ENCODE peak calls at places on chromosomes 1 and 21, in ten cellular contexts. I, R, Y, S, A, F, J, L, H and O are unnamed samples.

GRCh38 chr1:212457740-212458338 is 25.1 kb downstream of the NENF start:
- DNase-seq in I (peak; percentile 58), R (no peak), Y (no peak), S (no peak), A (no peak), F (peak; percentile 28), J (peak; percentile 69), L (peak; percentile 25), H (peak; percentile 70), O (peak; percentile 8)

GRCh38 chr1:175201061-175201508 is 8.5 kb upstream of the KIAA0040 start:
- DNase-seq in I (no peak), R (peak; percentile 47), Y (no peak), S (no peak), A (no peak), F (no peak), J (no peak), L (no peak), H (no peak), O (no peak)

GRCh38 chr1:170567214-170567613 is 35.2 kb downstream of the GORAB start:
- DNase-seq in I (no peak), R (no peak), Y (no peak), S (no peak), A (no peak), F (no peak), J (no peak), L (no peak), H (no peak), O (no peak)

GRCh38 chr1:55276671-55277376 is 61.7 kb upstream of the USP24 start:
- DNase-seq in I (no peak), R (no peak), Y (no peak), S (no peak), A (no peak), F (no peak), J (no peak), L (no peak), H (no peak), O (no peak)

GRCh38 chr21:14603202-14603601 is 57.1 kb upstream of the SAMSN1 start:
- DNase-seq in I (peak; percentile 4), R (peak; percentile 1), Y (peak; percentile 4), S (no peak), A (no peak), F (no peak), J (no peak), L (no peak), H (no peak), O (no peak)

GRCh38 chr1:225851810-225852209 is 30.4 kb downstream of the TMEM63A start:
- DNase-seq in I (no peak), R (no peak), Y (no peak), S (no peak), A (no peak), F (no peak), J (no peak), L (no peak), H (peak; percentile 67), O (no peak)

GRCh38 chr1:24435782-24436365 is 20.3 kb downstream of the NIPAL3 start:
- DNase-seq in I (no peak), R (no peak), Y (no peak), S (no peak), A (no peak), F (no peak), J (no peak), L (no peak), H (no peak), O (no peak)

GRCh38 chr1:244369256-244370057 is 82.3 kb downstream of the ADSS2 start:
- DNase-seq in I (no peak), R (no peak), Y (no peak), S (no peak), A (no peak), F (no peak), J (no peak), L (no peak), H (no peak), O (no peak)

GRCh38 chr21:41622831-41623548 is 115.0 kb upstream of the TMPRSS2 start:
- DNase-seq in I (no peak), R (no peak), Y (no peak), S (no peak), A (peak; percentile 68), F (no peak), J (no peak), L (no peak), H (no peak), O (no peak)

GRCh38 chr1:174217248-174217647 is 57.9 kb downstream of the RABGAP1L start:
- DNase-seq in I (no peak), R (no peak), Y (no peak), S (no peak), A (no peak), F (no peak), J (no peak), L (no peak), H (no peak), O (no peak)

GRCh38 chr1:232384172-232384571 is 245.8 kb downstream of the SIPA1L2 start:
- DNase-seq in I (no peak), R (no peak), Y (no peak), S (no peak), A (no peak), F (no peak), J (no peak), L (no peak), H (no peak), O (no peak)

GRCh38 chr1:240351690-240352089 is 260.0 kb downstream of the FMN2 start:
- DNase-seq in I (no peak), R (no peak), Y (no peak), S (no peak), A (no peak), F (no peak), J (no peak), L (no peak), H (no peak), O (no peak)

GRCh38 chr1:246836169-246836568 is 95.6 kb downstream of the AHCTF1 start:
- DNase-seq in I (no peak), R (no peak), Y (peak; percentile 5), S (no peak), A (no peak), F (no peak), J (no peak), L (no peak), H (no peak), O (no peak)

GRCh38 chr1:46642091-46642680 is 25.6 kb upstream of the MOB3C start:
- DNase-seq in I (no peak), R (no peak), Y (no peak), S (no peak), A (no peak), F (no peak), J (no peak), L (no peak), H (no peak), O (no peak)

GRCh38 chr1:214670098-214670497 is 67.1 kb downstream of the CENPF start:
- DNase-seq in I (no peak), R (no peak), Y (no peak), S (no peak), A (no peak), F (no peak), J (no peak), L (no peak), H (no peak), O (no peak)

GRCh38 chr1:19463204-19463803 is 22.0 kb downstream of the CAPZB start:
- DNase-seq in I (no peak), R (no peak), Y (no peak), S (no peak), A (no peak), F (no peak), J (no peak), L (no peak), H (peak; percentile 82), O (no peak)

GRCh38 chr1:33634806-33635205 is 162.4 kb downstream of the ZSCAN20 start:
- DNase-seq in I (peak; percentile 33), R (peak; percentile 51), Y (no peak), S (no peak), A (no peak), F (no peak), J (peak; percentile 70), L (no peak), H (no peak), O (peak; percentile 5)

GRCh38 chr1:31013187-31013864 is 52.2 kb downstream of the PUM1 start:
- DNase-seq in I (no peak), R (no peak), Y (no peak), S (no peak), A (no peak), F (no peak), J (no peak), L (no peak), H (no peak), O (no peak)

GRCh38 chr1:18923721-18924610 is 21.6 kb upstream of the ALDH4A1 start:
- DNase-seq in I (no peak), R (peak; percentile 48), Y (no peak), S (no peak), A (no peak), F (no peak), J (no peak), L (no peak), H (no peak), O (no peak)

GRCh38 chr1:20486457-20487235 is 636 bp upstream of the CAMK2N1 start:
- DNase-seq in I (no peak), R (peak; percentile 79), Y (no peak), S (no peak), A (peak; percentile 71), F (no peak), J (peak; percentile 64), L (no peak), H (no peak), O (peak; percentile 74)

GRCh38 chr1:23283660-23284602 is 60.2 kb downstream of the HNRNPR start:
- DNase-seq in I (peak; percentile 14), R (peak; percentile 11), Y (peak; percentile 57), S (peak; percentile 10), A (no peak), F (no peak), J (no peak), L (no peak), H (no peak), O (no peak)